ENCODE peak calls at places on chromosomes 6 and 20, in eight cellular contexts. M is fibroblast of lung, B is heart left ventricle, E is cardiac muscle cell, O is A549, F is HCT116, T is psoas muscle, Y is mucosa of descending colon. D is an unnamed sample. For H3K9me3, the result is how much of the 10 kb centered on the place peaks cover.

GRCh38 chr6:81997091-81997926 is 244.8 kb upstream of the TENT5A start:
- DNase-seq in B (no peak), M (peak), F (no peak), Y (no peak), T (no peak), E (peak), O (no peak), D (no peak)

GRCh38 chr6:133594551-133594950 is 294.4 kb upstream of the TCF21 start:
- DNase-seq in T (no peak), Y (no peak), O (peak), F (no peak), M (peak), E (no peak), B (no peak), D (no peak)

GRCh38 chr20:9912858-9913434 is 74.1 kb upstream of the PAK5 start:
- DNase-seq in M (peak), O (peak), Y (peak), T (no peak), E (peak), F (peak), B (no peak), D (peak)

GRCh38 chr6:89237158-89237557 is 20.0 kb upstream of the GABRR1 start:
- DNase-seq in O (no peak), F (no peak), B (no peak), Y (no peak), M (no peak), T (no peak), E (no peak), D (no peak)

GRCh38 chr20:61599061-61599930 is 347.2 kb downstream of the CDH4 start:
- DNase-seq in Y (no peak), F (no peak), M (no peak), E (no peak), B (no peak), T (no peak), O (no peak), D (no peak)

GRCh38 chr6:53299331-53299835 is 49.4 kb downstream of the ELOVL5 start:
- DNase-seq in E (no peak), B (no peak), Y (no peak), T (no peak), M (no peak), O (no peak), F (no peak), D (no peak)

GRCh38 chr20:36051318-36052116 is 83.1 kb downstream of the CNBD2 start:
- DNase-seq in M (no peak), F (no peak), T (no peak), O (no peak), Y (peak), B (no peak), E (no peak), D (no peak)

GRCh38 chr20:19709635-19710335 is 48.3 kb upstream of the RIN2 start:
- DNase-seq in E (no peak), B (no peak), Y (no peak), F (no peak), T (no peak), O (no peak), M (no peak), D (no peak)

GRCh38 chr6:122994256-122994655 is 1.8 kb upstream of the CLVS2 start:
- DNase-seq in B (no peak), O (no peak), E (no peak), T (no peak), Y (no peak), M (no peak), F (no peak), D (no peak)

GRCh38 chr6:44034391-44034861 is 92.8 kb downstream of the MRPL14 start:
- DNase-seq in F (no peak), M (no peak), B (no peak), Y (no peak), E (no peak), T (no peak), O (no peak), D (no peak)

GRCh38 chr6:4660377-4661321 is 115.6 kb upstream of the CDYL start:
- DNase-seq in O (no peak), M (no peak), F (no peak), Y (no peak), E (no peak), B (peak), T (peak), D (no peak)

GRCh38 chr6:89375427-89375868 is 22.9 kb upstream of the UBE2J1 start:
- DNase-seq in E (no peak), B (peak), O (peak), Y (peak), T (peak), M (no peak), F (no peak), D (peak)

GRCh38 chr6:40391086-40391485 is 196.1 kb downstream of the LRFN2 start:
- DNase-seq in O (no peak), B (no peak), T (no peak), E (no peak), Y (no peak), F (no peak), M (no peak), D (no peak)

GRCh38 chr6:53999088-53999755 is 112.0 kb upstream of the MLIP start:
- DNase-seq in T (no peak), O (no peak), E (no peak), F (no peak), B (no peak), M (no peak), Y (no peak), D (no peak)

GRCh38 chr6:162538643-162539064 is 188.9 kb downstream of the PRKN start:
- DNase-seq in M (peak), O (no peak), B (peak), F (no peak), E (peak), Y (no peak), T (peak), D (no peak)

GRCh38 chr6:6978731-6979130 is 129.0 kb upstream of the RREB1 start:
- DNase-seq in T (no peak), E (no peak), Y (no peak), B (no peak), M (no peak), O (no peak), F (no peak), D (no peak)

GRCh38 chr6:148973809-148974208 is 227.0 kb downstream of the UST start:
- DNase-seq in E (peak), T (no peak), M (peak), F (peak), B (no peak), O (peak), Y (no peak), D (no peak)

GRCh38 chr6:127939442-127940066 is 38.7 kb upstream of the THEMIS start:
- DNase-seq in B (no peak), T (no peak), F (no peak), E (peak), O (no peak), Y (no peak), M (peak), D (no peak)

GRCh38 chr6:41022294-41022693 is 16.7 kb downstream of the UNC5CL start:
- DNase-seq in M (peak), O (no peak), Y (no peak), E (peak), F (no peak), T (no peak), B (no peak), D (no peak)

GRCh38 chr20:4795394-4795793 is 73.7 kb downstream of the PRND start:
- DNase-seq in T (no peak), O (peak), E (peak), M (peak), Y (no peak), F (peak), B (no peak), D (no peak)

GRCh38 chr6:27263886-27264285 is 16.4 kb downstream of the PRSS16 start:
- DNase-seq in F (no peak), M (no peak), O (no peak), B (no peak), E (no peak), Y (no peak), T (no peak), D (no peak)

GRCh38 chr20:64099086-64099786 is 8.1 kb downstream of the NPBWR2 start:
- DNase-seq in M (no peak), F (no peak), O (no peak), Y (no peak), E (no peak), B (no peak), T (no peak), D (no peak)

GRCh38 chr6:40485795-40486194 is 101.4 kb downstream of the LRFN2 start:
- DNase-seq in Y (no peak), E (no peak), F (no peak), T (no peak), M (no peak), O (no peak), B (no peak), D (no peak)

GRCh38 chr6:169035381-169036280 is 218.0 kb downstream of the THBS2 start:
- DNase-seq in T (no peak), M (peak), E (peak), B (no peak), O (no peak), Y (no peak), F (no peak), D (no peak)

GRCh38 chr6:137829641-137830083 is 37.4 kb upstream of the TNFAIP3 start:
- DNase-seq in O (no peak), E (peak), F (no peak), M (no peak), Y (no peak), T (no peak), B (no peak), D (no peak)

GRCh38 chr6:117483004-117483644 is 650 bp downstream of the DCBLD1 start:
- DNase-seq in O (peak), Y (peak), B (peak), F (no peak), T (peak), M (peak), E (peak), D (peak)

GRCh38 chr20:13022401-13023170 is 13.8 kb downstream of the SPTLC3 start:
- DNase-seq in T (no peak), B (no peak), F (no peak), E (peak), Y (no peak), M (peak), O (no peak), D (no peak)

GRCh38 chr6:118679293-118679692 is 27.9 kb upstream of the CEP85L start:
- DNase-seq in Y (no peak), E (no peak), B (no peak), O (no peak), M (peak), T (no peak), F (no peak), D (no peak)

GRCh38 chr6:110518281-110518623 is 41.8 kb upstream of the SLC22A16 start:
- DNase-seq in Y (no peak), B (no peak), O (peak), M (peak), T (no peak), E (peak), F (no peak), D (no peak)

GRCh38 chr6:168117942-168118341 is 38.9 kb upstream of the FRMD1 start:
- DNase-seq in E (peak), T (no peak), O (no peak), B (no peak), M (no peak), F (no peak), Y (no peak), D (no peak)

GRCh38 chr6:122789862-122790739 is 1.0 kb downstream of the SMPDL3A start:
- DNase-seq in E (no peak), M (peak), B (no peak), Y (no peak), O (no peak), F (no peak), T (peak), D (peak)

GRCh38 chr6:69398311-69398710 is 398.5 kb downstream of the LMBRD1 start:
- DNase-seq in F (no peak), T (no peak), B (no peak), E (no peak), O (no peak), M (no peak), Y (no peak), D (no peak)

GRCh38 chr20:45156728-45157127 is 18.0 kb upstream of the PI3 start:
- DNase-seq in Y (no peak), B (no peak), O (no peak), E (no peak), F (no peak), T (no peak), M (no peak), D (no peak)

GRCh38 chr20:55978550-55978949 is 26.8 kb downstream of the CBLN4 start:
- DNase-seq in F (no peak), Y (no peak), M (no peak), T (no peak), E (no peak), B (no peak), O (no peak), D (no peak)

GRCh38 chr20:55974491-55975202 is 30.7 kb downstream of the CBLN4 start:
- DNase-seq in B (no peak), M (no peak), E (no peak), F (no peak), T (no peak), O (no peak), Y (no peak), D (peak)

DNA sequence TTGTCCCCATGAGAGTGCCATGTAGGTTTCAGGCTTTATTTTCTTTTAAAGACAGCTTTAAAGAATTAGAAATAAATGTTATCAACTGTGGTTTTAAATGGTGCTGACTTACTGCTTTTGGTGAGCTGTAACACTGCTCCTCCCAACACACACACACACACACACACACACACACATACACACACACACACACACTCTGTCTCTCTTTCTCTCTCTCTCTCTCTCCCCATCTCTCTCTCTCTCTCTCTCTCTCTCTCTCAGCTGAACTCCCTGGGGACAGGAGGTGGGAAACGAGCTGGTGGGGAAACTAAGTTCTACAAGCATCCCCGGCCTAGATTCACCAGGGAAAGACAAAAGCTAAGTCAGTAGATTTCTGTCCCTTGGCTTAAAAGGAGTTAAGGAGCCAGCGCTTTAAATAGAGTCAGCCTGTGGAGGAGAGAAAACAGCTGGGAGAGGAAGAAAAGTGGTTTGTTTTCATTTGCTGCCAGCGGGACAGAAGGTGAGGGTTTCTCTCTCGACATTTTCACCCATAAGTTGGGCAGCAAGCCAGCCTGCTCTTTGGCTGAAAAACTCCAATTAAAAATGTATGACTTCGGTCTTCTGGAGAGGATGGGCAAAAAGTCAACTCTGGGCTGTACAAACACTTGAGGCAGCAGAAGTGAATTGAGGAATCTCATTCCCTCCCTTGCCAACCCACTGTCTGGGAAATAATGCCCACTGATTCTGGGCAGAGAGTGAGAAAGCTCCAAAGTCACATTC is 27.4 kb downstream of the CBLN4 start:
- DNase-seq in E (no peak), B (no peak), O (no peak), M (no peak), T (no peak), Y (no peak), F (no peak), D (peak)
- H3K9me3 ChIP-seq in E (under half), B (under half), O (under half), M (under half), T (under half), Y (under half), F (under half), D (under half)

DNA sequence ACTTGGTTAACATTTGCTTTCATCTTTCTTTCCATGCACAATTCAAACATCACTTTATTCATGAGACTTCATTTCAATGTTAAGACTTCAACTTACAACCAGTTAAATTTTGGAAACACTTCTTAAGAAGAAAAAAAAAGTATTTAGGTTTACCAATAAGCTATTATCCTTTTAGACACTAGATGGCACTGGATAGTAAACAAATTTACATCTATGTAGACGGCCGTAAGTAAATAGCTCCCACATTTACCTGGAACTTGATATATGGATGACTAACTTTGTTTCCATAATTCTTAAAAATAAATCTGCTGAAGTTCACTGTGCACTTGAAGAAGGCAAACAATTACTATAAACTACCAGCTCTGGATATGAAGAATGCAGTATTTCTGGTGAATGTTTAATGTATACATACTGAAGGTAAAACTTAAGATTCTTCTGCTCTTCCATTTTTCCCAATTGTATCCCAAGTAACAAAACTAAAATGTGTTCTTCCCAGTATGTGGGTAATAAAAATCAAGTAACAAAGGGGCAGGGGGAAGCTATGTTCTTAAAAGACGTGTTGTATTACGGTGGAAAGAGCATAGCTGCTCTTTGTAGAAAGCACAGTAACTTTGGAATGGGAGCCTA is 130.6 kb upstream of the C6orf118 start:
- DNase-seq in Y (no peak), F (peak), B (no peak), O (peak), T (no peak), M (peak), E (peak), D (no peak)
- TF ChIP-seq CTCF in Y (no peak), F (peak), B (peak), O (peak), T (peak), M (no peak), E (peak), D (peak)

DNA sequence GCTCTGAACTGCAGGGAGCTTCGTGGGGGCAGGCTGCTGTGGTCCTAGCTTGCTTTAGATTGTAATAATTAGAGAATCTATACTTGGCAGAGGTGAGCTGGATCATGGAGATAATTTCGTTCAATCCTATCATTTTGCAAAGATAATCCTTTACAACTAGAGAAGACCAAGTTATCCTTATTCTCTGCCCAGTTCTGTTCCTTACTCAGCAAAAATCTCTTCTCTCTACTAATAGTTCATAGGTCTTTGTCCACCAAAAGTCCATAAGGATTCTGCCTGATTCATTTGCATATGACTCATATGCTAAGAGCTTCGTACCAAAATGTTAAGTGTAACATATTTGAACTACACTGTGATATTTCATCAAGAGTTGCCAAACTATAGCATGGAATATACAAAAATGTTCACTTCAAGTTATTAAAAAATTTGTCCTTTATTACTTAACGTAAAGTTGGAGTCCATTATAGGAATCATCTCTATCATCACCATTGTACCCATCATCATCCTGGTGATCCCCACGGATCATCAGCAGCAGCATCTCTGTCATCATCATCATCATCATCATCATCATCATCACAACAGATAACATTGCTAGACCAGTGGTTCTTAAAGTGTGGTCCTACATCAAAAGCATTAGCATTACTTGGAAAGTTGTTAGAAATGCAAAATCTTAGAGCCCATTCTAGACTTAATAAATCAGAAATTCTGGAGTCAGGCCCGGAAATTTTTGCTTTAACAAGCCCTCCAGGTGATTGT is 463.0 kb downstream of the DHX35 start:
- DNase-seq in M (no peak), B (no peak), F (no peak), E (no peak), O (no peak), Y (no peak), T (no peak), D (no peak)
- H3K9me3 ChIP-seq in M (under half), B (under half), F (under half), E (under half), O (under half), Y (under half), T (under half), D (under half)

GRCh38 chr6:91538622-91539021 is 951.8 kb upstream of the MAP3K7 start:
- DNase-seq in Y (no peak), T (no peak), M (no peak), B (no peak), E (no peak), O (no peak), F (no peak), D (no peak)

GRCh38 chr6:91539451-91539850 is 952.6 kb upstream of the MAP3K7 start:
- DNase-seq in O (no peak), Y (no peak), M (no peak), B (no peak), T (no peak), E (no peak), F (no peak), D (no peak)

GRCh38 chr6:91534614-91535013 is 947.7 kb upstream of the MAP3K7 start:
- DNase-seq in M (no peak), Y (no peak), T (no peak), O (no peak), F (no peak), B (no peak), E (no peak), D (no peak)
- TF ChIP-seq CTCF in M (no peak), Y (no peak), T (no peak), O (no peak), F (no peak), B (no peak), E (no peak), D (no peak)

DNA sequence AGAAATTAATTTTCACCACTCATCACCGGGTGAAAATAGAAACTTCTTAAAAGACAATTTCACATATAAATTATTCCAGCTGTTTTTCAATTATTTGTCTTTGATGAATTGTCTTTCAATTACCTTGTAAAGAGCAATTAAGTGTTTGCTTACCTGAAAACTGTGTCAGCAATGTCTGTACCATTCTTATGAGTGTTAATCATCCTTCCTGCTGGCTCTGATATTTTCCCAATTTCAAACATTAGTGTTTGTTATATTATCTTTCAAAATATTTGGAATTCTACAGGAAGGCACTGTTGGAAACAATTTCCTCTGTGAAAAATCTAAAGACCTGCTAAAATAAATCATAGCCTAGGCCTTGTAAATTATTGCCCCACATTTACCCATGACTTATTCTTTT is 19.6 kb downstream of the PHACTR2 start:
- DNase-seq in B (no peak), O (no peak), F (no peak), Y (no peak), E (no peak), M (no peak), T (no peak), D (no peak)
- H3K9me3 ChIP-seq in B (under half), O (under half), F (under half), Y (under half), E (under half), M (under half), T (under half), D (under half)

GRCh38 chr20:33667245-33668086 is 723 bp downstream of the ACTL10 start:
- DNase-seq in E (peak), F (no peak), M (peak), T (peak), B (no peak), Y (peak), O (no peak), D (peak)
- TF ChIP-seq CTCF in E (no peak), F (no peak), M (peak), T (no peak), B (no peak), Y (no peak), O (peak), D (peak)